ENCODE peak calls at places on chromosomes 2 and 18, in seven cellular contexts. U, Z, I, F, E, K and Y are unnamed samples.

GRCh38 chr2:33378551-33379220 is 97.8 kb upstream of the RASGRP3 start:
- DNase-seq in U (no peak), Z (peak), I (peak), F (no peak), E (peak), K (peak), Y (no peak)

GRCh38 chr2:28463893-28464292 is 32.0 kb upstream of the PLB1 start:
- DNase-seq in U (no peak), Z (peak), I (peak), F (no peak), E (peak), K (no peak), Y (no peak)

GRCh38 chr2:171146071-171146470 is 14.6 kb downstream of the TLK1 start:
- DNase-seq in U (no peak), Z (no peak), I (no peak), F (no peak), E (no peak), K (no peak), Y (no peak)

GRCh38 chr2:9647884-9648283 is 17.1 kb upstream of the YWHAQ start:
- DNase-seq in U (no peak), Z (no peak), I (no peak), F (no peak), E (no peak), K (no peak), Y (no peak)

GRCh38 chr2:130790808-130791616 is 35.7 kb downstream of the AMER3 start:
- DNase-seq in U (no peak), Z (no peak), I (no peak), F (no peak), E (no peak), K (no peak), Y (no peak)

GRCh38 chr2:119326938-119327337 is 39.7 kb downstream of the C2orf76 start:
- DNase-seq in U (no peak), Z (no peak), I (no peak), F (no peak), E (no peak), K (no peak), Y (no peak)

GRCh38 chr2:120317916-120318315 is 28.0 kb upstream of the INHBB start:
- DNase-seq in U (no peak), Z (no peak), I (no peak), F (no peak), E (no peak), K (no peak), Y (no peak)

GRCh38 chr2:167861574-167862193 is 385.7 kb downstream of the STK39 start:
- DNase-seq in U (no peak), Z (no peak), I (no peak), F (peak), E (no peak), K (no peak), Y (no peak)

GRCh38 chr2:229401126-229401865 is 130.2 kb upstream of the PID1 start:
- DNase-seq in U (no peak), Z (no peak), I (no peak), F (no peak), E (no peak), K (no peak), Y (no peak)

GRCh38 chr2:120961396-120961795 is 225.7 kb downstream of the GLI2 start:
- DNase-seq in U (no peak), Z (no peak), I (no peak), F (no peak), E (no peak), K (no peak), Y (no peak)

GRCh38 chr2:236762628-236763027 is 193.0 kb downstream of the ACKR3 start:
- DNase-seq in U (no peak), Z (no peak), I (no peak), F (no peak), E (no peak), K (no peak), Y (no peak)

GRCh38 chr18:10070581-10071000 is 156.8 kb downstream of the VAPA start:
- DNase-seq in U (no peak), Z (peak), I (peak), F (no peak), E (peak), K (no peak), Y (no peak)

GRCh38 chr2:237983922-237984321 is 17.1 kb downstream of the UBE2F start:
- DNase-seq in U (no peak), Z (no peak), I (no peak), F (no peak), E (no peak), K (no peak), Y (no peak)

GRCh38 chr2:86235196-86235980 is 36.1 kb downstream of the MRPL35 start:
- DNase-seq in U (no peak), Z (no peak), I (no peak), F (no peak), E (no peak), K (no peak), Y (no peak)

GRCh38 chr18:72826736-72827135 is 41.1 kb downstream of the NETO1 start:
- DNase-seq in U (no peak), Z (no peak), I (no peak), F (peak), E (no peak), K (no peak), Y (no peak)

DNA sequence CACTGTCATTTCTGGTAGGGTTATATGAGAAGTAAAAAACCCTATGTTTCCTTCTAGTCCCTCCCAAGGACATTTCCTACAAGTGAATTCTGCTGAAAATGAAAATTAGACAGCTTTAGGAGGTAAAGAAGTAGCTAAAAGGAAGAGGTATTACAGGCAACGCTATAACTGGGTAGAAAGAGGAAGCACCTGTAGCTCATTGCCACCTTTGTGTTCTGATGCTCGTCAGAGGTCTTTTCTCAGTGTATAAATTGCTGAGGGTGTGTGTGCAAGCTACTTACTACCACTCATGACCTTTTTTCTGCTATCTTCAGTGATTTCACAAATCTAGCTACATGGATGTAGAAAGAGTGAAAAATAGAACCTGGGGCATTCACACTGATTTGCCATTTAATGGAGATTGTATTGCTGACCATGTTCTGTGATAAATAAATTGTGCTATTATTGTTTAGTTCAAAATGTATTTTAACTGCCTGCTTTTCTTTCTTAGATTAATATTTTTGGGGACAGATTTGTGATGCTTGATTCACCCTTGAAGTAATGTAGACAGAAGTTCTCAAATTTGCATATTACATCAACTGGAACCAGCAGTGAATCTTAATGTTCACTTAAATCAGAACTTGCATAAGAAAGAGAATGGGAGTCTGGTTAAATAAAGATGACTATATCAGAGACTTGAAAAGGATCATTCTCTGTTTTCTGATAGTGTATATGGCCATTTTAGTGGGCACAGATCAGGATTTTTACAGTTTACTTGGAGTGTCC is 1.6 kb downstream of the DNAJC10 start:
- DNase-seq in U (no peak), Z (no peak), I (no peak), F (no peak), E (no peak), K (no peak), Y (no peak)
- H2AFZ ChIP-seq in U (no peak), Z (peak), I (no peak), F (no peak), E (no peak), K (no peak), Y (peak)

DNA sequence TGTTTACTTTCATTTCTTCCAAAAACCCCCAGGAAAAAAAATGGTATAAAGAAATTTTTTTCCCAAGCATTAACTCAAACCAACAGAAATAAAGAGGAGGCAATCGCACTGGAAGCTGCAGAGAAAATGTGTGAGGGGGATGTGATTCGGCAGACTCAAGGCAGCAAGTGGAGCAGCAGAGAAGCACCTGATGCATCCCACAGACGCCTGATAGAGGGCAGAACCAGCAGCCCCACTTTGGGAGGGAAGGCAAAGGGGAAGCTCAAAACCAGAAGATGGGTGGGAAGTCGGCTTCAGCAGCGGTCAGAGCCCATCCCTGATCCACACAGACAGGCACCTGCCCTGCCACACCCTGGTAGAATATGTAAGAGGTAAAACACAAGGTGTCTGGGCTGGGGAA is 12.6 kb downstream of the FTCDNL1 start:
- DNase-seq in U (no peak), Z (no peak), I (no peak), F (no peak), E (no peak), K (no peak), Y (no peak)
- TF ChIP-seq CTCF in U (no peak), Z (no peak), I (no peak), F (no peak), E (no peak), K (no peak), Y (no peak)

DNA sequence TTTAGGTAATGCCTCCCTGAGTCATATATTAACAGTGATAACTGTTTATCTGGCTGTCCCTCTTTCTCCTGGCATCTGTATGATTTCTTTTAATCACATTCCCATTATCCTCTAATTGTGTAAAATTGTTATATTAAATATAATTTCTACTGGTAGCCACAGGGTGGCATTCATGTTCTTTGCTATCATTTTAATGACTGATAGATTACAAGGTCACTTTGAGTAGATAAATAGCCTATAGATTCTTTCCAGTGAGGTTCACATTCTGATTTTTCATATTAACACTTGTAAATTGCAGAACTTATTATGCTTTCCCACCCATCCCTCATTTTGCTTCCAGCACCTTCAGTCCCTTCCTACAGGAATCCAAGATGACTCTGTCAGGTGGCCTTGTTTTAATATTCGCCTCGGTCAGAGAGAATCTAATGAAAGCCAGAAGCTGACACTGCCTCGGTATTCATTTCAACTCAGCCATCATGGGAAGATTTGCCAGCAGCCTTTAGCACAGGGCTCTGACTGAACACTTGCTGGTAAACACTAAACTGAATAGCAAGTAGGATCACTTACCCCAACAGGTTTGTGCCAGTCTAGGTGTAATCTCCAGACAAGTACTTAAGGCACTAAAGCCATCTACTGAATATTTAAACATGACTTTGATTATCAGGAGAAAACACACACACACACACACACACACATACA is 101.2 kb upstream of the FSHR start:
- DNase-seq in U (no peak), Z (no peak), I (no peak), F (no peak), E (no peak), K (no peak), Y (no peak)
- H3K4me2 ChIP-seq in U (no peak), Z (no peak), I (no peak), F (no peak), E (no peak), K (no peak), Y (no peak)

DNA sequence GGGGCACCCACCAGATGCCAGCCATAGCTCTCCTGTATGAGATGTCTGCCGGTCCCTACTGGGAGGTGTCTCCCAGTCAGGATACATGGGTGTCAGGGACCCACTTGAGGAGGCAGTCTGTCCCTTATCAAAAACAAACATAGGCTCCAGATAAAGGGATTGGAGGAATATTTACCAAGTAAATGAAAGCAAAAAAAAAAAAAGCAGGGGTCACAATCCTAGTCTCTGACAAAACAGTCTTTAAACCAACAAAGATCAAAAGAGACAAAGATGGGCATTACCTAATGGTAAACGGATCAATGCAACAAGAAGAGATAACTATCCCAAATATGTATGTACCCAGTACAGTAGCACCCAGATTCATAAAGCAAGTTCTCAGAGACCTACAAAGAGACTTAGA is 640.0 kb upstream of the LRRTM4 start:
- DNase-seq in U (no peak), Z (no peak), I (no peak), F (no peak), E (no peak), K (no peak), Y (no peak)
- H2AFZ ChIP-seq in U (no peak), Z (no peak), I (no peak), F (no peak), E (no peak), K (no peak), Y (no peak)

GRCh38 chr18:79356435-79356834 is 39.3 kb upstream of the NFATC1 start:
- DNase-seq in U (no peak), Z (no peak), I (no peak), F (no peak), E (no peak), K (no peak), Y (no peak)

GRCh38 chr18:79355433-79356335 is 40.0 kb upstream of the NFATC1 start:
- DNase-seq in U (no peak), Z (no peak), I (no peak), F (no peak), E (no peak), K (no peak), Y (no peak)

GRCh38 chr18:79354350-79354749 is 41.4 kb upstream of the NFATC1 start:
- DNase-seq in U (no peak), Z (no peak), I (no peak), F (no peak), E (no peak), K (no peak), Y (no peak)

GRCh38 chr18:79352432-79352831 is 43.3 kb upstream of the NFATC1 start:
- DNase-seq in U (no peak), Z (no peak), I (no peak), F (no peak), E (no peak), K (no peak), Y (no peak)

DNA sequence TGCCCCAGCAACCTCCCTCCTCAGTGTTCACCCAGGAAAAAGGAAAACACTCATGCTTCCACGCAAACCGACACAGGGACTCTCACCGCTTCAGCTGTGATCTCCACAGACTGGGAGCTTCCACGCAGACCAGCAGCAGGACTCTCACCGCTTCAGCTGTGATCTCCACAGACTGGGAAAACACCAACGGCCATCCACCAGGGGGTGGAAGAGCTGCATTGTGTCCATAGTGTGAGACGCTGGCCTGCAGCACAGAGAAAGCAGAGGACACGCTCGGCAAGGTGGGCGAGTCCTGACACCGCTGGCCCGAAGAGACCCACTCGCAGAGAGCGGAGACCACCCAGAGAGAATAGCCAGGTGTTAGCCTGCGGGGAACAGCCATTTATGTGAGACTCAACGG is 42.5 kb upstream of the NFATC1 start:
- DNase-seq in U (no peak), Z (no peak), I (peak), F (peak), E (no peak), K (no peak), Y (no peak)
- TF ChIP-seq CTCF in U (peak), Z (peak), I (no peak), F (peak), E (peak), K (no peak), Y (peak)

DNA sequence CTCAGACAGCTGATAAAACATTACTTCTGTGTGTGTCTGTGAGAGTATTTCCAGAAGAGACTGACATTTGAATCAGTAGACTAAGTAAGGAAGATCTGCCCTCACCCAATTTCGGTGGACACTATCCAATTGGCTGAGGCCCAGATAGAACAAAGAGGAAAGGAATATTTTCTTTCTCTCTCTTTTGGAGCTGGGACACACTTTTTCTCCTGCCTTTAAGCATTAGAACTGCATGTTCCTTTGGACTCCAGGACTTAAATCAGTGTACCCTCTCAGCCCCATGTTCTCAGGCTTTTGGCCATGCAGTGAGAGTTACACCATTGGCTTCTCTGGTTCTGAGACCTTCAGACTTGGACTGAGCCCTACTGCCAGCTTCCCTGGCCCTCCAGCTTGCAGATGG is 3.3 kb upstream of the SRBD1 start:
- DNase-seq in U (no peak), Z (no peak), I (no peak), F (no peak), E (no peak), K (no peak), Y (no peak)
- H3K4me2 ChIP-seq in U (no peak), Z (no peak), I (no peak), F (no peak), E (no peak), K (no peak), Y (no peak)

GRCh38 chr2:196384729-196385128 is 213.4 kb upstream of the STK17B start:
- DNase-seq in U (no peak), Z (no peak), I (no peak), F (no peak), E (no peak), K (no peak), Y (no peak)

GRCh38 chr2:196389670-196390069 is 218.3 kb upstream of the STK17B start:
- DNase-seq in U (no peak), Z (peak), I (no peak), F (no peak), E (no peak), K (no peak), Y (no peak)

GRCh38 chr2:196391149-196391479 is 219.7 kb upstream of the STK17B start:
- DNase-seq in U (no peak), Z (no peak), I (no peak), F (no peak), E (no peak), K (no peak), Y (no peak)

DNA sequence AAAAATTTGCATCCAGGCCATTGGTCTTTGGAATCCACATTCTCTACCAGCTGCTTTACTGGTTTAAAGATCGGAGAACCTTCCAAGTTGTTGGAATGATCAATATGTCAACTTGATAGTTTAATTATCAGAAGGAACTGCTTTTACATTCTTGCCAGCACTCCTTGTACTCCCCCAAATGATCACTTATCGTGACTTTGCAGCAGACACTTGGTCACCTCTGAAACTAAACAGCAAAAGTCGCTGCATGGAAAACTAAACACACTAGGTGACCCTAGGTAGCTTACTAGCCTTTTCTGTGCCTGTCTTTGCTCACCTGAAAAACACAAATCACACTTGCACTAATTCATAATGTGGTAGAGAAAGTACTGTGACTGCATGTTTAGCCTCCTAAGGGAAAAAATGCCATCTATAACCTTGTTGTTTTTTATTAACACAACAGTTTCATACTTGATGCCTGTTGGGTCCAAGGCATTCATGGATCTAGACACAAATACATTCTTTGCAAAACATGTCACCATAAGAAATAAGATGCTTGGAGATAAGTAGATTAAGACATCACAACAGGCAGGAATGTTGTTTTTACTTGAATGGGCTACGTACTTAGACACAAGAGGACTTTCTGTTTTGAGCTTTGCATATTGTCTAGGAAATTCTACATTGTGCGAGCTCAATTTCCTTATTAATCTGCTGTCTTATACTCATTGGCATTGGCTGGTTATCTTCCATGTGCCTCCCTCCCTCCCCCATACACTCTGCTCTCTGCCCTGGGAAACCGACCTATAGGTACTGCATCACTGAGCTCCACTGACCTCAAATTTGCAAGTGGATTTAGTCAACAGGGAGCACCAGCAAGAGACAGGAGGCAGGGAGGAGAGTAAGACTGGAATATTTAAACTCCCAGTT is 219.1 kb upstream of the STK17B start:
- DNase-seq in U (no peak), Z (peak), I (no peak), F (no peak), E (peak), K (no peak), Y (no peak)
- H2AFZ ChIP-seq in U (no peak), Z (no peak), I (no peak), F (no peak), E (no peak), K (no peak), Y (no peak)

GRCh38 chr18:50870138-50870845 is 8.6 kb upstream of the ME2 start:
- DNase-seq in U (peak), Z (peak), I (peak), F (no peak), E (peak), K (peak), Y (peak)
- TF ChIP-seq CTCF in U (no peak), Z (no peak), I (no peak), F (no peak), E (no peak), K (no peak), Y (no peak)

GRCh38 chr2:209389124-209389523 is 34.7 kb upstream of the MAP2 start:
- DNase-seq in U (no peak), Z (no peak), I (no peak), F (no peak), E (no peak), K (no peak), Y (no peak)
- H3K4me2 ChIP-seq in U (no peak), Z (no peak), I (no peak), F (no peak), E (no peak), K (no peak), Y (no peak)